ENCODE peak calls at places on chromosome 1, in four cellular contexts. N is A549, I is K562, T is HepG2. D is an unnamed sample.

GRCh38 chr1:232980336-232980978 is 30.0 kb downstream of the NTPCR start:
- DNase-seq in N (no peak), I (no peak), T (no peak), D (peak; percentile 23)

GRCh38 chr1:78044796-78045599 is 768 bp upstream of the GIPC2 start:
- DNase-seq in N (no peak), I (no peak), T (no peak), D (no peak)

GRCh38 chr1:167763525-167764220 is 41.9 kb downstream of the MPZL1 start:
- DNase-seq in N (no peak), I (no peak), T (no peak), D (no peak)

GRCh38 chr1:52032785-52033131 is 852 bp downstream of the KTI12 start:
- DNase-seq in N (peak; percentile 15), I (peak; percentile 48), T (peak; percentile 15), D (peak; percentile 60)

GRCh38 chr1:46489638-46490602 is at the start of gene DMBX1:
- DNase-seq in N (peak; percentile 85), I (peak; percentile 90), T (no peak), D (no peak)

GRCh38 chr1:59173721-59174120 is 123.2 kb upstream of the FGGY start:
- DNase-seq in N (no peak), I (no peak), T (no peak), D (peak; percentile 93)

GRCh38 chr1:25562101-25562927 is 18.9 kb downstream of the LDLRAP1 start:
- DNase-seq in N (no peak), I (no peak), T (peak; percentile 31), D (no peak)

GRCh38 chr1:225454733-225455132 is 26.9 kb upstream of the LBR start:
- DNase-seq in N (peak; percentile 89), I (peak; percentile 49), T (no peak), D (peak; percentile 89)

GRCh38 chr1:203733009-203733863 is 31.7 kb upstream of the LAX1 start:
- DNase-seq in N (no peak), I (no peak), T (no peak), D (no peak)

GRCh38 chr1:111864862-111865261 is 109.2 kb downstream of the DDX20 start:
- DNase-seq in N (no peak), I (no peak), T (no peak), D (no peak)

GRCh38 chr1:10857689-10858088 is 61.2 kb upstream of the CASZ1 start:
- DNase-seq in N (no peak), I (no peak), T (no peak), D (no peak)

GRCh38 chr1:34710811-34711210 is 44.0 kb upstream of the GJB5 start:
- DNase-seq in N (no peak), I (no peak), T (no peak), D (no peak)

GRCh38 chr1:227662933-227663332 is 72.2 kb downstream of the JMJD4 start:
- DNase-seq in N (no peak), I (no peak), T (no peak), D (no peak)

GRCh38 chr1:31772669-31773248 is 8.6 kb upstream of the ADGRB2 start:
- DNase-seq in N (no peak), I (no peak), T (no peak), D (no peak)

GRCh38 chr1:20164694-20165202 is 21.1 kb upstream of the UBXN10 start:
- DNase-seq in N (no peak), I (no peak), T (no peak), D (peak; percentile 10)

GRCh38 chr1:194043984-194044755 is 857.8 kb upstream of the B3GALT2 start:
- DNase-seq in N (no peak), I (no peak), T (no peak), D (peak; percentile 72)

GRCh38 chr1:203281851-203282661 is 23.3 kb upstream of the BTG2 start:
- DNase-seq in N (no peak), I (no peak), T (peak; percentile 29), D (no peak)

GRCh38 chr1:172394167-172394751 is 26.2 kb upstream of the C1orf105 start:
- DNase-seq in N (no peak), I (no peak), T (peak; percentile 4), D (peak; percentile 22)

GRCh38 chr1:12177156-12177998 is 10.6 kb downstream of the TNFRSF1B start:
- DNase-seq in N (no peak), I (no peak), T (no peak), D (no peak)

GRCh38 chr1:14345925-14346550 is 252.4 kb upstream of the KAZN start:
- DNase-seq in N (no peak), I (peak; percentile 32), T (no peak), D (no peak)

GRCh38 chr1:87325982-87326738 is 2.5 kb upstream of the LMO4 start:
- DNase-seq in N (peak; percentile 22), I (peak; percentile 37), T (peak; percentile 44), D (peak; percentile 49)

GRCh38 chr1:223041481-223041880 is 101.6 kb downstream of the TLR5 start:
- DNase-seq in N (no peak), I (no peak), T (no peak), D (no peak)

GRCh38 chr1:84353665-84354064 is 44.6 kb upstream of the DNASE2B start:
- DNase-seq in N (no peak), I (no peak), T (no peak), D (peak; percentile 69)

GRCh38 chr1:31615939-31616338 is 1.6 kb upstream of the HCRTR1 start:
- DNase-seq in N (no peak), I (no peak), T (no peak), D (no peak)

GRCh38 chr1:170601866-170602265 is 62.1 kb upstream of the PRRX1 start:
- DNase-seq in N (no peak), I (no peak), T (no peak), D (no peak)

GRCh38 chr1:201248721-201249559 is 34.4 kb upstream of the PKP1 start:
- DNase-seq in N (no peak), I (no peak), T (no peak), D (no peak)

DNA sequence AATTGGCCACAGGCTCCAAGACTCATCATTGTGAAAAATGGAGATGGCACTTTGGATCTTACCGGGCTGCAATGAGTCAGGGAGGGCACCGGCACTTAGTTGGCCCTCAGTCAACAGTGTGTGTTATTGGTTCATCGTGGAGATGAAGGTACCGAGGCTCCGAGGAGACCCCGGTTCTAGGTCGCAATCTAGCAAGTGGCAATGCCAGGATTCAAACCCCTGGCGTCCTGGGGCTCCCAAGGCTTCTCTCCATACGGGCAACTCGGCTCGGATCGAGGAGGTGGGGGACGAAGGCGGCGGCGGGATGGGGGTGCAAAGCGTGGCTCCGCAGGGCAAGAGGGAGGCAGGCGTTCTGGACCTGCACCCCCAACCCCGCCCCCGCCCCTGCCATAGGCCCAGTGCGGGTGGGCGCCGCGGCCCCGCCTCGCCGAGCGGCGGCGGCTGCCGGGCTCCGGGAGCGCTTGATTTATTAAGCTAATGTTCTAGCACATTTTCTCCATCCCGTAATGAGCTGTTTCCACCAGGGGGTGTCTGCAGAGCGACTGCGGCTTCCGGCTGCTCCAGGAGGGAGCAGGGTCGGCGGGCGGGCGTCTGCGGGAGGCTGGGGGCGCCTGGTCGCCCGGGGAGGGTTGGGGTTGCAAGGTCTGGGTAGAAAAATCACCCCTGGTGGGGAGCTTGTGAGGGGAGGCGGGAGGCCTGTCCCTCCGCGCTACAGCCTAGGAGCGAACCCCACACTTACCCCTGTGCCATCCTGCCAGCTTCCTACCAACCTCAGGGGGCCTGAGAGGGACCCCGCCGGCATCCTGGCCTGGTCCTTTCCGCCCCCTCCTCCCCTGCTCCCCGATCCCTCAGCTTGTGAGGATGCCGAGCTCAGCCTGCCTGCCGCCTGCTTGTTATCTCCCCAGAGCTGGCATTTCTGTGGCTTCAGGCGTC is 48.7 kb upstream of the ACOT11 start:
- DNase-seq in N (peak; percentile 37), I (peak; percentile 54), T (no peak), D (peak; percentile 36)
- TF ChIP-seq MAZ in N (no peak), I (no peak), T (no peak), D (no peak)

DNA sequence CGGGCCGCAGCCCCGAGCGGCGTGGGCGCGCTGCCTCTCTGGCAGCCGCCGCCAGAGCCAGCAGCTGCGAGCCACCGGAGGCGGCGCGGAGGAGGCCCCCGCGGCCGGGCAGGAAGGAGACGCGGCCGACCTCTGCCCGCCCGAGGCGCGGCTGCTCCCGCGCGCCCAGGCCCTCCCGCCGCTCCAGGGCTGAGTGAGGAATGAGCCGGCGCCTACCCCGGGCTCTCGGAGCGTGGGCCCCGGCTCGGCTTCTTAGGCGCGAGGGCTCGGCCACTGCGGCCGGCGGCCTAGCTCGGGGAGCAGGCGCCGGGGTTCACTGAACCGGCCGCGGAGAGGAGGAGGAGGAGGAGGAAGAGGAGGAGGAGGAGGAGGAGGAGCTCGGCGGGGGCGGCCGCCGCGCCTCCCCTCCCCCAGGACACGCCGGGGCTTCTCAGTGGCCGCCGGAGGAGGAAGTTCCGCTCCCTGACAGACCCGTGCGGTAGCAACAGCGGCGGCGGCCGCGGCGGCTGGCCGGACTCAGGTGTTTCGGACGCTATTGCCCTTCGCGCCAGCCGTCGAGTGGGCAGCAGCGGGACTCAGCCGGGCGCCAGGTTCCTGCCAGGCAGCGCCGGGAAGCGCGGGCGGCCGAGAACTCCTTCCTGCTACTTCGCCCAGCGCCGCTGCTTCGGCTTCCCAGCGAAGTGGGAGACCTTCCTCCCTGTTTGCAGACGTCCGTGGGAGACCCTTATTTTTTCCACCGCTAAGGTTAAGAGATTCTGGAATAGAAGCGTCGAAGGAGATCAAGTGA is at the start of gene MAN1A2:
- DNase-seq in N (peak; percentile 24), I (peak; percentile 82), T (peak; percentile 65), D (peak; percentile 69)
- TF ChIP-seq POLR2A in N (peak; percentile 39), I (peak; percentile 73), T (peak; percentile 60), D (no peak)

DNA sequence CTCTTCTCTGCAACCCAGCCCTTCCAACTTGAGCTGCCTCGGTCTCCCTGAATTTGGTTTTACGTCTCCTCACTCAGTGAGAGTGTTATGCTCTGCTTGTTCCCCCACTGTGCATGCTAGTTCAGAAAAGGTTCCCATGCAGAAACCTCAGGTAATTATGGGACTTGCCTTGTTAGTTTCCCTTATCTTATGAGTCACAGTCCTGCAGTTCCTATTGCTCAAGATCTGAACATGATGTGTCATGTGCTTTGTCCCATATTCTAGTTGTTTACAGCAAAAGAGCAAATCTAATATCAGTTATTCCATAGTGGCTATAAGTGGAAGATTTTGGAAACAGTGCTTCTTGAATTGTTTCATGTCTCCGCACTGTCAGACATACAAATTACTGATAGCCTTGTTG is 74.4 kb downstream of the DUSP10 start:
- DNase-seq in N (no peak), I (no peak), T (no peak), D (peak; percentile 90)
- TF ChIP-seq MAZ in N (no peak), I (peak; percentile 53), T (no peak), D (no peak)

GRCh38 chr1:113255728-113256347 is 134.5 kb upstream of the MAGI3 start:
- DNase-seq in N (no peak), I (no peak), T (no peak), D (no peak)
- TF ChIP-seq POLR2A in N (no peak), I (no peak), T (no peak), D (no peak)

D was measured in IMR-90.